ENCODE peak calls at places on chromosomes 5 and 9, in four cellular contexts. C is M059J, E is epithelial cell of esophagus, J is caudate nucleus. N is an unnamed sample.
A peak's percentile ranks its signal among the peaks of the same experiment; 100 is the strongest.

GRCh38 chr5:135741040-135741439 is 93.4 kb upstream of the SLC25A48 start:
- DNase-seq in C (no peak), E (no peak), J (no peak), N (no peak)

GRCh38 chr5:171419663-171420428 is 399 bp downstream of the FGF18 start:
- DNase-seq in C (peak; percentile 16), E (peak; percentile 34), J (peak; percentile 44), N (no peak)

GRCh38 chr5:14066326-14066725 is 76.8 kb upstream of the TRIO start:
- DNase-seq in C (no peak), E (no peak), J (no peak), N (no peak)

GRCh38 chr9:133799106-133799505 is 61.0 kb upstream of the SARDH start:
- DNase-seq in C (no peak), E (no peak), J (no peak), N (no peak)

GRCh38 chr9:6237267-6237666 is 21.7 kb downstream of the IL33 start:
- DNase-seq in C (no peak), E (peak; percentile 27), J (no peak), N (no peak)

GRCh38 chr5:114949001-114949400 is 220.7 kb downstream of the TRIM36 start:
- DNase-seq in C (no peak), E (no peak), J (no peak), N (no peak)

GRCh38 chr5:44329716-44330115 is 59.5 kb downstream of the FGF10 start:
- DNase-seq in C (no peak), E (no peak), J (no peak), N (no peak)

GRCh38 chr5:179303801-179304200 is 41.5 kb downstream of the ADAMTS2 start:
- DNase-seq in C (no peak), E (no peak), J (no peak), N (no peak)

GRCh38 chr5:157998021-157998504 is 139.1 kb upstream of the CLINT1 start:
- DNase-seq in C (peak; percentile 68), E (peak; percentile 90), J (no peak), N (peak; percentile 34)

GRCh38 chr9:123399803-123400378 is 43.9 kb downstream of the CRB2 start:
- DNase-seq in C (no peak), E (no peak), J (no peak), N (peak; percentile 16)

GRCh38 chr5:143889986-143890385 is 78.0 kb downstream of the HMHB1 start:
- DNase-seq in C (no peak), E (peak; percentile 85), J (no peak), N (no peak)